ENCODE peak calls at places on chromosomes 6 and 20, in nine cellular contexts. H, C, F, G, P, A, I, Q and U are unnamed samples.

GRCh38 chr20:872855-873520 is 39.5 kb downstream of the FAM110A start:
- DNase-seq in H (peak; percentile 23), C (no peak), F (no peak), G (no peak), P (no peak), A (no peak), I (no peak), Q (no peak), U (no peak)

GRCh38 chr6:44649365-44650025 is 262.0 kb downstream of the CDC5L start:
- DNase-seq in H (no peak), C (no peak), F (no peak), G (peak; percentile 25), P (no peak), A (no peak), I (no peak), Q (no peak), U (no peak)

GRCh38 chr6:42100029-42100901 is 42.2 kb downstream of the C6orf132 start:
- DNase-seq in H (no peak), C (no peak), F (no peak), G (peak; percentile 90), P (no peak), A (no peak), I (no peak), Q (peak; percentile 45), U (peak; percentile 76)

GRCh38 chr6:116221067-116221466 is 32.8 kb downstream of the TSPYL4 start:
- DNase-seq in H (no peak), C (no peak), F (no peak), G (no peak), P (no peak), A (no peak), I (no peak), Q (no peak), U (no peak)

GRCh38 chr6:155520078-155520477 is 64.4 kb upstream of the NOX3 start:
- DNase-seq in H (no peak), C (no peak), F (no peak), G (no peak), P (no peak), A (no peak), I (no peak), Q (no peak), U (no peak)

GRCh38 chr6:169296170-169296569 is 42.5 kb upstream of the THBS2 start:
- DNase-seq in H (no peak), C (no peak), F (no peak), G (no peak), P (no peak), A (peak; percentile 34), I (no peak), Q (no peak), U (no peak)

GRCh38 chr20:37881601-37882343 is 21.2 kb upstream of the VSTM2L start:
- DNase-seq in H (no peak), C (no peak), F (no peak), G (no peak), P (no peak), A (no peak), I (no peak), Q (no peak), U (no peak)

GRCh38 chr6:6834356-6835342 is 246.1 kb downstream of the LY86 start:
- DNase-seq in H (no peak), C (no peak), F (no peak), G (no peak), P (no peak), A (no peak), I (no peak), Q (no peak), U (no peak)

GRCh38 chr6:113082691-113083090 is 735.6 kb downstream of the RFPL4B start:
- DNase-seq in H (no peak), C (no peak), F (no peak), G (no peak), P (no peak), A (no peak), I (no peak), Q (no peak), U (no peak)

GRCh38 chr6:10908228-10908627 is 21.4 kb downstream of the SYCP2L start:
- DNase-seq in H (no peak), C (no peak), F (no peak), G (no peak), P (no peak), A (no peak), I (no peak), Q (no peak), U (no peak)

GRCh38 chr6:101626264-101626663 is 232.8 kb downstream of the GRIK2 start:
- DNase-seq in H (no peak), C (no peak), F (no peak), G (no peak), P (no peak), A (no peak), I (no peak), Q (no peak), U (no peak)

GRCh38 chr6:113644861-113645575 is 212.1 kb upstream of the MARCKS start:
- DNase-seq in H (no peak), C (no peak), F (no peak), G (no peak), P (peak; percentile 40), A (no peak), I (no peak), Q (no peak), U (no peak)

DNA sequence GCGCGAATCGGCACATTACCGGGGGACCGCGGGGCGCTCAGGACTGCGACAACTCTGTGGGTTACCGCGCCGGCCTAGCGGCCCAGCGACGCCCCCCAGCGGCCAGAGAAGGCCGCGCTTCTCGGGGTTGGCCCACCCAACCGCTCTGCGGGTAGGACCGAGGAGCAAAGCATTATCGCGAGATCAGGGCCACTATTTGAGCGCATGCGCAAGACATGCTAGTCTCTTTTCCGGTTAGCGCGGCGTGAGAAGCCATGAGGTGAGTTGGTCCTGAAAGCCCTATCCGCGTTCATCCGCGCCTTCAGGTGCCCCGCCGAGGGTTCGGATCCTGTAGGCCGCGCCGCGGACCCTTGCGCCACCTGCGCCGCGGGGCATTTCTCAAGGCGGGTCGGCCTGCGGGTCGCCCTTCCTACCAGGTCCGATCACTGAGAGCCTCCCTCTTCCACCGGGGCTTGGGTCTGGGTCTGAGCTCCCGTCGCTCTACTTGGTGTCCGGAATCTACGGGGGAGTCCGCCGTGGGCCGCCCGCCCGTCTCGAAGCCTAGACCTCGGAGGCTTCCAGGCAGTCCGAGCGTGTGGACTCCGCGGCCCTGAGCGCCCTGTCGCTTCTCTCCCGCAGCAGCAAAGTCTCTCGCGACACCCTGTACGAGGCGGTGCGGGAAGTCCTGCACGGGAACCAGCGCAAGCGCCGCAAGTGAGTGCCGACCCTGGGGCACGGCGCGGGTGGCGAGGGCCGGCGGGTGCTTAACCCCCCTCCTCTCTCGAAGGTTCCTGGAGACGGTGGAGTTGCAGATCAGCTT is at the start of gene RPL10A:
- DNase-seq in H (peak; percentile 82), C (peak; percentile 98), F (peak; percentile 94), G (peak; percentile 97), P (peak; percentile 94), A (peak; percentile 97), I (peak; percentile 88), Q (peak; percentile 95), U (peak; percentile 93)
- TF ChIP-seq POLR2A in H (peak; percentile 100), C (peak; percentile 96), F (peak; percentile 85), G (peak; percentile 82), P (peak; percentile 99), A (peak; percentile 94), I (peak; percentile 92), Q (peak; percentile 99), U (peak; percentile 99)

GRCh38 chr6:159970659-159971063 is 1.8 kb downstream of the IGF2R start:
- DNase-seq in H (no peak), C (no peak), F (no peak), G (no peak), P (no peak), A (no peak), I (no peak), Q (no peak), U (no peak)

GRCh38 chr6:159971341-159972178 is 2.7 kb downstream of the IGF2R start:
- DNase-seq in H (no peak), C (no peak), F (no peak), G (no peak), P (no peak), A (no peak), I (no peak), Q (no peak), U (no peak)

GRCh38 chr6:159969204-159969912 is 476 bp downstream of the IGF2R start:
- DNase-seq in H (no peak), C (peak; percentile 50), F (no peak), G (no peak), P (no peak), A (peak; percentile 20), I (no peak), Q (no peak), U (no peak)

GRCh38 chr6:159968295-159969203 is at the start of gene IGF2R:
- DNase-seq in H (no peak), C (peak; percentile 94), F (peak; percentile 98), G (peak; percentile 91), P (peak; percentile 62), A (peak; percentile 94), I (peak; percentile 95), Q (peak; percentile 86), U (peak; percentile 75)

DNA sequence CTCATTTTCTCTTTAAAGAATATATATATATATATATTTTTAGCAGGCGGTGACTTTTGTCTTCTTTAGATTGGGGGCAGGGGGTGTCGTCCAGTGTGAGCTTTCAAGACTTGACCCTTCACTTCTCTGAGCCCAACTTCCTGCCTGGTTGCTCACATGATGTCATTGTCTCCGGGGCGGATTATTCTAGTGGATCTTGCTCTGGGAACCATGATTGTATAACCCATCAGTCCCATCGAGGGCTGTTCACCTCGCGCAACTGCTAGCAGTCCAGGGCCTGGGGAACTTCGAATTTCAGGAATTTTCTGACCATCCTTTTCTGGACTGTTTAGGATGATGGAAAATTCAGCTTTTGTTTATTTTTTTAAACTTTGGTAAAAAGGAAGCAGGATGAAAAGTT is 1.0 kb downstream of the IGF2R start:
- DNase-seq in H (no peak), C (peak; percentile 70), F (peak; percentile 51), G (peak; percentile 70), P (peak; percentile 19), A (peak; percentile 57), I (peak; percentile 34), Q (peak; percentile 58), U (peak; percentile 60)
- TF ChIP-seq POLR2A in H (no peak), C (no peak), F (peak; percentile 48), G (no peak), P (no peak), A (peak; percentile 30), I (peak; percentile 10), Q (no peak), U (no peak)

GRCh38 chr20:22789661-22790060 is 205.3 kb upstream of the FOXA2 start:
- DNase-seq in H (no peak), C (no peak), F (no peak), G (no peak), P (no peak), A (no peak), I (no peak), Q (no peak), U (no peak)
- TF ChIP-seq POLR2A in H (no peak), C (no peak), F (no peak), G (no peak), P (no peak), A (no peak), I (no peak), Q (no peak), U (no peak)

GRCh38 chr6:80923816-80924215 is 817.3 kb downstream of the BCKDHB start:
- DNase-seq in H (no peak), C (no peak), F (no peak), G (no peak), P (no peak), A (no peak), I (no peak), Q (no peak), U (no peak)
- TF ChIP-seq POLR2A in H (no peak), C (no peak), F (no peak), G (no peak), P (no peak), A (no peak), I (no peak), Q (no peak), U (no peak)

GRCh38 chr6:157392927-157393666 is 12.1 kb downstream of the ZDHHC14 start:
- DNase-seq in H (no peak), C (no peak), F (no peak), G (no peak), P (no peak), A (no peak), I (no peak), Q (no peak), U (no peak)
- TF ChIP-seq POLR2A in H (no peak), C (no peak), F (no peak), G (no peak), P (no peak), A (no peak), I (no peak), Q (no peak), U (no peak)